ENCODE peak calls at places on chromosomes 4 and X, in ten cellular contexts. Q, R, D, S, J, C, G, T, U and Z are unnamed samples.

GRCh38 chr4:3476936-3477749 is 14.0 kb downstream of the DOK7 start:
- DNase-seq in U (no peak), G (no peak), J (no peak), Q (no peak), R (no peak), S (no peak), C (no peak), T (no peak), D (no peak), Z (no peak)

GRCh38 chrX:30906726-30907125 is 17.7 kb upstream of the TAB3 start:
- DNase-seq in J (no peak), S (no peak), R (no peak), T (no peak), D (no peak), U (peak), Q (no peak), G (no peak), C (no peak), Z (no peak)

GRCh38 chrX:123859828-123860505 is at the start of gene XIAP:
- DNase-seq in T (peak), G (peak), C (peak), R (peak), U (peak), J (peak), Q (peak), S (peak), D (peak), Z (peak)

GRCh38 chr4:172996571-172997216 is 171.9 kb upstream of the GALNT7 start:
- DNase-seq in C (no peak), U (peak), Q (no peak), T (no peak), G (no peak), S (no peak), J (no peak), R (no peak), D (no peak), Z (peak)

GRCh38 chr4:169044723-169045447 is 34.8 kb upstream of the CBR4 start:
- DNase-seq in T (no peak), D (no peak), C (no peak), R (no peak), U (no peak), Q (no peak), S (no peak), G (no peak), J (no peak), Z (no peak)

GRCh38 chrX:119189115-119189514 is 47.0 kb upstream of the PGRMC1 start:
- DNase-seq in T (no peak), U (no peak), C (no peak), R (no peak), S (no peak), Q (no peak), G (no peak), D (no peak), J (no peak), Z (no peak)

GRCh38 chr4:155639674-155640529 is 26.7 kb upstream of the GUCY1A1 start:
- DNase-seq in U (no peak), S (no peak), J (no peak), R (no peak), T (no peak), Q (no peak), G (no peak), D (peak), C (no peak), Z (no peak)

GRCh38 chr4:85474818-85475630 is at the start of gene ARHGAP24:
- DNase-seq in U (peak), C (peak), J (peak), D (peak), G (peak), Q (peak), S (peak), T (no peak), R (peak), Z (peak)

GRCh38 chrX:85828771-85829170 is 218.6 kb downstream of the CHM start:
- DNase-seq in R (peak), S (no peak), C (no peak), T (no peak), Q (no peak), U (no peak), D (no peak), G (no peak), J (no peak), Z (no peak)

GRCh38 chr4:123340381-123340701 is 56.3 kb upstream of the SPRY1 start:
- DNase-seq in C (no peak), Q (no peak), D (no peak), R (no peak), S (no peak), G (no peak), T (no peak), J (no peak), U (peak), Z (peak)

GRCh38 chr4:142781114-142781513 is 65.0 kb downstream of the INPP4B start:
- DNase-seq in G (no peak), S (no peak), U (no peak), C (no peak), T (no peak), J (no peak), R (no peak), D (no peak), Q (no peak), Z (no peak)

GRCh38 chr4:109321232-109321631 is 18.8 kb upstream of the COL25A1 start:
- DNase-seq in U (no peak), R (no peak), T (no peak), C (no peak), S (no peak), Q (no peak), D (no peak), G (no peak), J (no peak), Z (no peak)

GRCh38 chrX:103254921-103255455 is at the start of gene TCEAL8:
- DNase-seq in U (peak), D (peak), G (peak), C (peak), Q (peak), T (peak), R (peak), S (peak), J (peak), Z (peak)

GRCh38 chr4:142129931-142130330 is 493.5 kb downstream of the IL15 start:
- DNase-seq in R (no peak), G (no peak), Q (no peak), J (no peak), U (no peak), D (no peak), C (no peak), T (no peak), S (no peak), Z (no peak)

GRCh38 chr4:78370625-78371372 is 180.8 kb upstream of the ANXA3 start:
- DNase-seq in R (no peak), S (no peak), T (no peak), G (no peak), Q (no peak), U (no peak), D (no peak), C (no peak), J (no peak), Z (no peak)

GRCh38 chr4:37244583-37245390 is at the start of gene NWD2:
- DNase-seq in G (no peak), Q (peak), U (no peak), R (no peak), C (peak), T (no peak), S (no peak), D (no peak), J (no peak), Z (no peak)

GRCh38 chr4:145618210-145618911 is 824 bp upstream of the MMAA start:
- DNase-seq in C (no peak), Q (peak), J (no peak), S (no peak), G (no peak), U (peak), D (peak), R (no peak), T (no peak), Z (no peak)

GRCh38 chr4:53563824-53564223 is 27.5 kb downstream of the LNX1 start:
- DNase-seq in S (no peak), T (no peak), U (peak), R (no peak), D (no peak), C (no peak), Q (no peak), J (no peak), G (no peak), Z (no peak)

GRCh38 chr4:77773101-77773500 is 46.1 kb downstream of the CNOT6L start:
- DNase-seq in D (no peak), G (no peak), J (no peak), R (no peak), Q (no peak), C (no peak), T (no peak), S (no peak), U (peak), Z (no peak)

GRCh38 chr4:108060164-108060563 is 70.5 kb downstream of the HADH start:
- DNase-seq in C (peak), U (peak), R (peak), D (no peak), Q (no peak), G (no peak), J (no peak), T (no peak), S (no peak), Z (no peak)

GRCh38 chr4:162681212-162681611 is 485.5 kb downstream of the NAF1 start:
- DNase-seq in T (no peak), C (no peak), R (no peak), Q (no peak), D (no peak), U (no peak), S (no peak), G (no peak), J (no peak), Z (no peak)

GRCh38 chr4:177554966-177555574 is 112.8 kb upstream of the AGA start:
- DNase-seq in Q (peak), S (no peak), C (peak), D (peak), U (peak), R (peak), T (no peak), G (no peak), J (no peak), Z (no peak)

GRCh38 chr4:185235480-185236154 is 26.2 kb downstream of the SNX25 start:
- DNase-seq in J (no peak), S (no peak), Q (peak), U (no peak), R (no peak), C (no peak), T (no peak), D (no peak), G (no peak), Z (no peak)

GRCh38 chrX:16822723-16823122 is 36.5 kb downstream of the TXLNG start:
- DNase-seq in R (no peak), J (no peak), G (no peak), S (no peak), D (peak), C (no peak), T (no peak), U (peak), Q (no peak), Z (peak)

GRCh38 chrX:4935846-4936245 is 1222.4 kb upstream of the PRKX start:
- DNase-seq in Q (peak), G (no peak), T (no peak), J (no peak), D (no peak), U (no peak), R (no peak), S (no peak), C (no peak), Z (no peak)

GRCh38 chr4:187027231-187027760 is 303.6 kb upstream of the FAT1 start:
- DNase-seq in D (no peak), R (no peak), G (no peak), U (no peak), T (no peak), C (peak), S (no peak), Q (no peak), J (no peak), Z (no peak)

GRCh38 chr4:113083346-113083745 is 33.9 kb downstream of the ANK2 start:
- DNase-seq in C (no peak), D (no peak), Q (no peak), J (no peak), T (no peak), R (no peak), U (no peak), G (peak), S (no peak), Z (no peak)

GRCh38 chrX:132614297-132614696 is 125.5 kb upstream of the MBNL3 start:
- DNase-seq in C (peak), J (no peak), G (no peak), R (no peak), T (no peak), U (peak), D (no peak), S (no peak), Q (no peak), Z (no peak)

GRCh38 chr4:8044699-8045098 is 105.0 kb upstream of the AFAP1 start:
- DNase-seq in C (no peak), J (no peak), S (no peak), D (no peak), R (peak), T (no peak), U (no peak), G (peak), Q (peak), Z (no peak)

GRCh38 chr4:186904104-186904503 is 180.4 kb upstream of the FAT1 start:
- DNase-seq in G (no peak), R (no peak), Q (no peak), T (no peak), U (peak), D (no peak), J (no peak), S (no peak), C (no peak), Z (no peak)

GRCh38 chr4:169615467-169616106 is 3.2 kb upstream of the NEK1 start:
- DNase-seq in T (no peak), J (no peak), C (no peak), D (peak), Q (no peak), G (no peak), S (no peak), U (no peak), R (no peak), Z (no peak)

GRCh38 chrX:124507276-124507675 is 160.9 kb downstream of the SH2D1A start:
- DNase-seq in U (no peak), D (no peak), J (no peak), Q (no peak), R (no peak), C (no peak), S (no peak), T (no peak), G (no peak), Z (no peak)

GRCh38 chrX:30653415-30654131 is at the start of gene GK:
- DNase-seq in U (peak), G (no peak), Q (peak), S (no peak), T (peak), R (no peak), J (no peak), C (peak), D (no peak), Z (no peak)

GRCh38 chrX:153927686-153927935 is 1.5 kb upstream of the ARHGAP4 start:
- DNase-seq in T (no peak), C (no peak), G (no peak), Q (no peak), D (no peak), R (no peak), J (no peak), S (no peak), U (no peak), Z (no peak)

GRCh38 chrX:31093639-31093975 is 21.8 kb upstream of the FTHL17 start:
- DNase-seq in D (no peak), T (no peak), S (no peak), R (no peak), J (no peak), U (no peak), Q (no peak), G (no peak), C (no peak), Z (no peak)

GRCh38 chr4:128573781-128574508 is 235.6 kb upstream of the JADE1 start:
- DNase-seq in D (no peak), T (no peak), C (peak), R (no peak), G (no peak), J (no peak), Q (no peak), S (no peak), U (peak), Z (no peak)